ENCODE peak calls at places on chromosomes 2 and 18, in five cellular contexts. D is CD4-positive, alpha-beta T cell; C is cardiac muscle cell; Q is aorta; E is pancreas. K is an unnamed sample.
A peak's percentile ranks its signal among the peaks of the same experiment; 100 is the strongest.

GRCh38 chr2:152694161-152694661 is 23.1 kb downstream of the PRPF40A start:
- DNase-seq in D (peak; percentile 2), C (no peak), Q (no peak), E (no peak), K (peak; percentile 36)

GRCh38 chr2:178496049-178496448 is 15.8 kb downstream of the PLEKHA3 start:
- DNase-seq in D (no peak), C (no peak), Q (no peak), E (no peak), K (no peak)

GRCh38 chr2:20506281-20506685 is 59.4 kb downstream of the RHOB start:
- DNase-seq in D (no peak), C (no peak), Q (no peak), E (no peak), K (no peak)

GRCh38 chr2:120765031-120765910 is 29.6 kb downstream of the GLI2 start:
- DNase-seq in D (no peak), C (peak; percentile 43), Q (peak; percentile 77), E (no peak), K (no peak)

GRCh38 chr2:1784087-1784486 is 39.8 kb upstream of the PXDN start:
- DNase-seq in D (no peak), C (no peak), Q (peak; percentile 58), E (no peak), K (no peak)

GRCh38 chr2:43105586-43106562 is 120.5 kb downstream of the ZFP36L2 start:
- DNase-seq in D (no peak), C (no peak), Q (no peak), E (no peak), K (no peak)

GRCh38 chr18:13500891-13501887 is 225.2 kb downstream of the FAM210A start:
- DNase-seq in D (no peak), C (no peak), Q (no peak), E (peak; percentile 82), K (no peak)

GRCh38 chr18:1511619-1512311 is 607.1 kb downstream of the ADCYAP1 start:
- DNase-seq in D (no peak), C (no peak), Q (no peak), E (no peak), K (no peak)

GRCh38 chr2:76745605-76746004 is 776.6 kb downstream of the LRRTM4 start:
- DNase-seq in D (no peak), C (no peak), Q (no peak), E (no peak), K (no peak)

GRCh38 chr2:148567716-148568115 is 76.8 kb upstream of the EPC2 start:
- DNase-seq in D (no peak), C (no peak), Q (no peak), E (no peak), K (no peak)

GRCh38 chr2:173090973-173091660 is 15.5 kb downstream of the MAP3K20 start:
- DNase-seq in D (no peak), C (no peak), Q (no peak), E (no peak), K (no peak)

GRCh38 chr18:78429127-78430108 is 550.2 kb upstream of the SALL3 start:
- DNase-seq in D (no peak), C (no peak), Q (peak; percentile 67), E (no peak), K (no peak)

GRCh38 chr18:7879717-7880116 is 312.6 kb downstream of the PTPRM start:
- DNase-seq in D (no peak), C (no peak), Q (no peak), E (no peak), K (no peak)

GRCh38 chr18:78586596-78586995 is 393.0 kb upstream of the SALL3 start:
- DNase-seq in D (no peak), C (no peak), Q (no peak), E (no peak), K (no peak)

GRCh38 chr2:68032702-68033101 is 30.1 kb downstream of the C1D start:
- DNase-seq in D (no peak), C (no peak), Q (no peak), E (no peak), K (no peak)

GRCh38 chr18:8081872-8082553 is 514.9 kb downstream of the PTPRM start:
- DNase-seq in D (no peak), C (no peak), Q (no peak), E (no peak), K (no peak)

GRCh38 chr2:205032093-205032551 is 486.8 kb downstream of the PARD3B start:
- DNase-seq in D (no peak), C (no peak), Q (no peak), E (no peak), K (no peak)

GRCh38 chr2:172743143-172743542 is 7.5 kb downstream of the RAPGEF4 start:
- DNase-seq in D (no peak), C (no peak), Q (no peak), E (no peak), K (no peak)

GRCh38 chr2:178306351-178307073 is 112.2 kb downstream of the OSBPL6 start:
- DNase-seq in D (peak; percentile 2), C (peak; percentile 80), Q (no peak), E (peak; percentile 30), K (no peak)

GRCh38 chr2:227796044-227796780 is 17.4 kb upstream of the CCL20 start:
- DNase-seq in D (no peak), C (no peak), Q (no peak), E (no peak), K (no peak)

GRCh38 chr18:68734311-68734710 is 19.4 kb upstream of the TMX3 start:
- DNase-seq in D (no peak), C (no peak), Q (no peak), E (no peak), K (no peak)

GRCh38 chr18:74689251-74689650 is 91.6 kb downstream of the ZNF407 start:
- DNase-seq in D (no peak), C (no peak), Q (no peak), E (no peak), K (no peak)

GRCh38 chr2:38371235-38371634 is 5.8 kb downstream of the ATL2 start:
- DNase-seq in D (no peak), C (no peak), Q (no peak), E (no peak), K (no peak)

GRCh38 chr18:21481739-21482138 is 118.8 kb downstream of the ESCO1 start:
- DNase-seq in D (no peak), C (no peak), Q (no peak), E (no peak), K (no peak)

GRCh38 chr2:99827296-99827999 is 314.9 kb downstream of the AFF3 start:
- DNase-seq in D (no peak), C (no peak), Q (no peak), E (no peak), K (no peak)

GRCh38 chr18:23250893-23251656 is 115.8 kb downstream of the CABLES1 start:
- DNase-seq in D (no peak), C (no peak), Q (peak; percentile 83), E (no peak), K (no peak)

GRCh38 chr2:49291619-49292018 is 137.3 kb upstream of the FSHR start:
- DNase-seq in D (no peak), C (no peak), Q (no peak), E (no peak), K (no peak)

GRCh38 chr18:50806208-50806616 is 13.6 kb downstream of the MRO start:
- DNase-seq in D (no peak), C (peak; percentile 64), Q (no peak), E (peak; percentile 84), K (no peak)

GRCh38 chr2:1701556-1702185 is 42.6 kb downstream of the PXDN start:
- DNase-seq in D (no peak), C (peak; percentile 27), Q (no peak), E (no peak), K (no peak)

GRCh38 chr18:54393648-54394294 is 36.1 kb downstream of the C18orf54 start:
- DNase-seq in D (no peak), C (no peak), Q (no peak), E (no peak), K (no peak)

GRCh38 chr18:74528913-74529312 is 5.4 kb upstream of the CNDP1 start:
- DNase-seq in D (no peak), C (no peak), Q (no peak), E (no peak), K (no peak)

GRCh38 chr2:147703171-147703570 is 141.7 kb upstream of the ACVR2A start:
- DNase-seq in D (no peak), C (no peak), Q (no peak), E (no peak), K (no peak)

GRCh38 chr2:192288290-192288689 is 93.6 kb upstream of the TMEFF2 start:
- DNase-seq in D (no peak), C (peak; percentile 88), Q (no peak), E (no peak), K (no peak)

GRCh38 chr2:45904931-45905642 is 253.6 kb downstream of the PRKCE start:
- DNase-seq in D (no peak), C (no peak), Q (no peak), E (no peak), K (no peak)

GRCh38 chr2:223203971-223204370 is 152.0 kb downstream of the KCNE4 start:
- DNase-seq in D (no peak), C (no peak), Q (no peak), E (no peak), K (no peak)

DNA sequence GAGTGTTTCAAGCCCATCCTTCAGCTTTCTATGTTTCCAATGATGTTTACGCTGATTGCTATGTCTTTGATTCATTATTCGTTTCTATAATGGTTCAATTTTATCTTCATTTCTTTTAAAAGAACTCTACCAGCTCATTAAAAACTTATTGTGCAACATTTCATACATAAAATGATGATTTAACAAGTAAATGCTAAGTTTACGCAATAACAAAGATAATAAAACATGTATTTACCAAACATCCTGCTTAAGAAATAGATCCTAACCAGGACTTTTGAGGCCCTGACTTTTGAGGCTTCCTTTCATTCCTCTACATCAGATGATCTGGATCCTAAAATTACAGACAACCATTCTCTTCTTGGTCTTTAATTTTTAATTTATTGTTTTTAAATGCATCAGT is 86.5 kb upstream of the DLGAP1 start:
- DNase-seq in D (no peak), C (no peak), Q (no peak), E (no peak), K (no peak)
- H3K27ac ChIP-seq in D (no peak overlapping the region), C (no peak overlapping the region), Q (no peak overlapping the region), E (no peak overlapping the region), K (no peak overlapping the region)

GRCh38 chr2:127703282-127703681 is 2.0 kb downstream of the SFT2D3 start:
- DNase-seq in D (no peak), C (no peak), Q (no peak), E (no peak), K (no peak)
- H3K27ac ChIP-seq in D (peak overlapping the region; percentile 68), C (no peak overlapping the region), Q (no peak overlapping the region), E (no peak overlapping the region), K (peak overlapping the region; percentile 92)

GRCh38 chr18:378039-378438 is 110.2 kb upstream of the THOC1 start:
- DNase-seq in D (no peak), C (no peak), Q (no peak), E (no peak), K (no peak)
- H3K27ac ChIP-seq in D (no peak overlapping the region), C (no peak overlapping the region), Q (no peak overlapping the region), E (no peak overlapping the region), K (no peak overlapping the region)

DNA sequence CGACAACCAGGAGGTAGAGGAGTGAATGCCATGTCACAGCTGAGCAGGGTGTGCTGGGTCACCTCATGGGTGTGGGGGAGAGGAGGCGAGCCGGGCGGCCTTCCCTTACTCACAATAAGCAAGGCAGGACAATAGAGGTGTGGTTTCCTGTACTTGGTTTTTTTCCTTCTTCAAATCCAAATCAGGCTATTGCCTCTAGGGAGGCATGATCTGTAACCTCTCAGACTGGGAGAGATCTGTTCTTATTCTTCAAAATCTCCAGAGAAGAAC is 75.7 kb downstream of the COLEC12 start:
- DNase-seq in D (no peak), C (no peak), Q (peak; percentile 62), E (no peak), K (no peak)
- H3K27ac ChIP-seq in D (no peak overlapping the region), C (no peak overlapping the region), Q (no peak overlapping the region), E (no peak overlapping the region), K (no peak overlapping the region)

K was measured in CD4-positive, CD25-positive, alpha-beta regulatory T cell.